ENCODE peak calls at places on chromosome 2, in seven cellular contexts. G, N, I, Z, J, W and V are unnamed samples.

GRCh38 chr2:112877423-112877822 is 33.5 kb upstream of the IL37 start:
- DNase-seq in G (peak; percentile 12), N (no peak), I (no peak), Z (no peak), J (no peak), W (no peak), V (no peak)

GRCh38 chr2:204024503-204024902 is 87.9 kb downstream of the ICOS start:
- DNase-seq in G (peak; percentile 34), N (peak; percentile 30), I (peak; percentile 20), Z (peak; percentile 35), J (no peak), W (no peak), V (peak; percentile 23)

GRCh38 chr2:217065695-217066405 is 206.0 kb upstream of the TNP1 start:
- DNase-seq in G (peak; percentile 95), N (peak; percentile 98), I (no peak), Z (peak; percentile 21), J (no peak), W (no peak), V (no peak)

GRCh38 chr2:211468217-211468616 is 911.8 kb downstream of the CPS1 start:
- DNase-seq in G (no peak), N (no peak), I (peak; percentile 76), Z (no peak), J (no peak), W (no peak), V (no peak)

GRCh38 chr2:26344581-26345283 is 1.2 kb upstream of the SELENOI start:
- DNase-seq in G (peak; percentile 55), N (peak; percentile 54), I (no peak), Z (peak; percentile 39), J (no peak), W (no peak), V (peak; percentile 50)

GRCh38 chr2:230691005-230691647 is 21.5 kb upstream of the CAB39 start:
- DNase-seq in G (peak; percentile 46), N (peak; percentile 25), I (no peak), Z (no peak), J (no peak), W (no peak), V (no peak)

GRCh38 chr2:28713582-28714292 is 37.9 kb upstream of the PPP1CB start:
- DNase-seq in G (peak; percentile 72), N (peak; percentile 77), I (no peak), Z (peak; percentile 60), J (no peak), W (no peak), V (no peak)

GRCh38 chr2:152566728-152567069 is 150.6 kb downstream of the PRPF40A start:
- DNase-seq in G (peak; percentile 54), N (no peak), I (no peak), Z (peak; percentile 8), J (no peak), W (no peak), V (peak; percentile 35)

GRCh38 chr2:188276255-188276654 is 15.4 kb upstream of the GULP1 start:
- DNase-seq in G (no peak), N (no peak), I (no peak), Z (no peak), J (no peak), W (no peak), V (no peak)

GRCh38 chr2:7609556-7610323 is 692.5 kb downstream of the RNF144A start:
- DNase-seq in G (no peak), N (no peak), I (no peak), Z (no peak), J (no peak), W (no peak), V (no peak)

GRCh38 chr2:184455616-184456015 is 142.7 kb upstream of the ZNF804A start:
- DNase-seq in G (no peak), N (no peak), I (no peak), Z (no peak), J (no peak), W (no peak), V (no peak)

GRCh38 chr2:211359353-211359752 is 803.0 kb downstream of the CPS1 start:
- DNase-seq in G (no peak), N (no peak), I (no peak), Z (no peak), J (no peak), W (no peak), V (no peak)

GRCh38 chr2:98912221-98912851 is 23.7 kb downstream of the CRACDL start:
- DNase-seq in G (peak; percentile 92), N (peak; percentile 37), I (no peak), Z (no peak), J (peak; percentile 47), W (no peak), V (peak; percentile 69)

GRCh38 chr2:45000341-45000901 is 8.8 kb downstream of the SIX2 start:
- DNase-seq in G (no peak), N (no peak), I (no peak), Z (peak; percentile 60), J (no peak), W (no peak), V (no peak)
- H3K4me3 ChIP-seq in G (no peak overlapping the region), N (no peak overlapping the region), I (no peak overlapping the region), Z (no peak overlapping the region), J (peak overlapping the region; percentile 2), W (no peak overlapping the region), V (no peak overlapping the region)

GRCh38 chr2:205764502-205764815 is 82.2 kb downstream of the NRP2 start:
- DNase-seq in G (no peak), N (no peak), I (no peak), Z (no peak), J (no peak), W (no peak), V (no peak)
- H3K4me3 ChIP-seq in G (no peak overlapping the region), N (no peak overlapping the region), I (no peak overlapping the region), Z (no peak overlapping the region), J (no peak overlapping the region), W (no peak overlapping the region), V (no peak overlapping the region)

GRCh38 chr2:175168564-175168945 is 552 bp upstream of the ATF2 start:
- DNase-seq in G (no peak), N (no peak), I (no peak), Z (no peak), J (no peak), W (no peak), V (no peak)

GRCh38 chr2:175164235-175164634 is 3.8 kb downstream of the ATF2 start:
- DNase-seq in G (no peak), N (no peak), I (no peak), Z (no peak), J (no peak), W (no peak), V (no peak)

GRCh38 chr2:175167076-175167791 is 769 bp downstream of the ATF2 start:
- DNase-seq in G (peak; percentile 48), N (peak; percentile 65), I (no peak), Z (no peak), J (peak; percentile 36), W (no peak), V (peak; percentile 70)

GRCh38 chr2:175167792-175168563 is at the start of gene ATF2:
- DNase-seq in G (peak; percentile 99), N (peak; percentile 100), I (peak; percentile 99), Z (peak; percentile 100), J (peak; percentile 98), W (peak; percentile 98), V (peak; percentile 100)

DNA sequence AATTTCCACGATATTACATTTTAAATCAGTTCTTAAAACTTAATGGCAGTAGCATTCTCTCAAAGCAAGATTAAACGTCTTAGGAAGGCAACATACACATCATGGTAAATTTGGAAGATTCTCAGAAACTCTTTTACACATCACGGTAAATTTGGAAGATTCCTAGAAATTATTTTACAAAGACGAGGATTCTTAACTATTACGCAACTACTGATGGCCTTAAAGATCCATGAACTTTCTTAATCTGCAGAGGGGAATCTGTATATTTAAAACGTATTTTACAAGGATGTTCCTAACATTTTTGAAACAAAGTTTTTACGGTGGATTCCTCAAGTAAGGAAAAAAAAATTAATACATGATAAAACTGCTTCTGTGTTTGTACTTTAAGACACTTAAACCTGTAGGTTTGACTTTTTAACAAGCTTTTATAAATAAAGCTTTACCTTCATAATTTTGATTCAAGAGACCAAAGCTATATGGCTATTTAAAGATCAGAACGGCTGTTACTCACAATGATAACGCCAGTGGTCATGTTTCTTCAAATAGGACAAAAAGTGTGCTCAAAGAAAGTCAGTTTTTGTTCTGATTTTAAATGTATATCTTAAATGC is 1.7 kb downstream of the ATF2 start:
- DNase-seq in G (no peak), N (peak; percentile 18), I (no peak), Z (no peak), J (no peak), W (no peak), V (no peak)
- H3K4me3 ChIP-seq in G (peak overlapping the region; percentile 100), N (peak overlapping the region; percentile 90), I (peak overlapping the region; percentile 99), Z (peak overlapping the region; percentile 96), J (no peak overlapping the region), W (no peak overlapping the region), V (peak overlapping the region; percentile 71)

GRCh38 chr2:128315122-128315828 is 3.4 kb downstream of the HS6ST1 start:
- DNase-seq in G (no peak), N (no peak), I (no peak), Z (peak; percentile 7), J (peak; percentile 11), W (no peak), V (no peak)

GRCh38 chr2:128314348-128315121 is 4.1 kb downstream of the HS6ST1 start:
- DNase-seq in G (no peak), N (no peak), I (no peak), Z (peak; percentile 2), J (peak; percentile 13), W (no peak), V (peak; percentile 26)

GRCh38 chr2:128317186-128317897 is 1.3 kb downstream of the HS6ST1 start:
- DNase-seq in G (no peak), N (no peak), I (no peak), Z (peak; percentile 68), J (peak; percentile 30), W (no peak), V (peak; percentile 31)

GRCh38 chr2:128316777-128317185 is 1.9 kb downstream of the HS6ST1 start:
- DNase-seq in G (no peak), N (no peak), I (no peak), Z (peak; percentile 14), J (peak; percentile 13), W (no peak), V (peak; percentile 14)

DNA sequence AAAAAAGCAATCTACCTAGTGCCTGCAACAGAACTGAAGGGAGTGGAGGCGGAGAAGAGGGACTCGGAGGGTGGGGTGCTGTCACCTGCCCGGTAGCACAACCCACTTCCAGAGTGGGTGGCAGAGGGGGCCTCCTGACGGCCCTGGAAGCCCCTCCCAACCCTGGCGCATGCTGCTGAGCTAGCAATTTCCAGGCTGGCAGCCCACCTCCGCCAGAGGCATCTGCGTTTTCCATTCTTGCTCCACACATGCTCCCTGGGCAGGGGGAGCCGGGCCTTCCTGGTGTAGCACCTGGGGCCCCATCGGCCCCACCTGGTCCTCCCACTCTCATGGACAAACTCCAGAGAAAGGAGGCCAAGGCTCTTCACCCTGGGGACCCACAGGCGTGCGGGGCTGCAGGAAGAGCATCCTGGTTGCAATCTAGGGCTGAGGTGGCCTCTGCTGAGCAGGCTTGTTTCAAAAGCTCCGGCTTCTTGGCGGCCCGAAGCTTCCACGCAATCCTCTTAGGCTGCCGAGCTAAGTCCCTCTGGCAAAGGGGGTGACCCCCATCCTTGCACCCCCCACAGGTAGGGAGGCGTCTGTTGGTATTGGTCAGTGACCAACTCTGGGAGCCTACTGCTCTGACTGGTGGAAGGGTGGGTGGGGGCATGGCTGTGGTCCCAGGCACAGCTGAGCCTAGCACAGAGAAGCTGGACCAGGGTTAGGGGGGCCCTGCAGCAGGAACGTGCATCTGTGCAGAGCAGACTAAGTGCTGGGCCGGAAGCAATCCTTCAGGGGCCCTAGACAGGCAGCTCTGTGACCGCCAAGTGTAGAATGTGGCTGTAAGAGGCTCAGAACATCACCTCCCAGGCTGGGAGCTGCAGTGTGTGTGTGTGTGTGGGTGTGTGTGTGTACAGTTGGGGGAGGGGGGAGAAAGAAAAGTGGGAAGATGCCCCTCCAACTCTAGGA is 2.6 kb downstream of the HS6ST1 start:
- DNase-seq in G (peak; percentile 68), N (peak; percentile 80), I (no peak), Z (peak; percentile 36), J (peak; percentile 15), W (no peak), V (peak; percentile 54)
- H3K4me3 ChIP-seq in G (peak overlapping the region; percentile 77), N (peak overlapping the region; percentile 90), I (peak overlapping the region; percentile 52), Z (peak overlapping the region; percentile 81), J (peak overlapping the region; percentile 8), W (peak overlapping the region; percentile 63), V (peak overlapping the region; percentile 83)